ENCODE peak calls at places on chromosomes 16 and 17, in eight cellular contexts. N is A549; Z is HCT116; O is CD8-positive, alpha-beta T cell; C is retinal pigment epithelial cell; H is left lung; U is testis; J is ascending aorta. E is an unnamed sample.

GRCh38 chr17:78384479-78385175 is 6.2 kb downstream of the PGS1 start:
- DNase-seq in N (no peak), Z (no peak), O (no peak), C (no peak), H (peak), U (no peak), J (no peak), E (no peak)

GRCh38 chr16:28543072-28543471 is 4.3 kb upstream of the NUPR1 start:
- DNase-seq in N (no peak), Z (no peak), O (no peak), C (no peak), H (no peak), U (peak), J (no peak), E (no peak)

GRCh38 chr16:55913717-55914116 is 38.5 kb upstream of the CES5A start:
- DNase-seq in N (no peak), Z (no peak), O (no peak), C (no peak), H (no peak), U (no peak), J (no peak), E (no peak)

GRCh38 chr16:88368036-88368435 is 14.7 kb upstream of the ZNF469 start:
- DNase-seq in N (no peak), Z (no peak), O (no peak), C (no peak), H (peak), U (no peak), J (no peak), E (no peak)

GRCh38 chr16:8115814-8116213 is 474.5 kb downstream of the TMEM114 start:
- DNase-seq in N (no peak), Z (no peak), O (no peak), C (no peak), H (no peak), U (no peak), J (no peak), E (no peak)

GRCh38 chr16:62283-62682 is 8.7 kb downstream of the SNRNP25 start:
- DNase-seq in N (no peak), Z (no peak), O (no peak), C (no peak), H (peak), U (no peak), J (no peak), E (no peak)

GRCh38 chr17:31310260-31310659 is 3.6 kb downstream of the EVI2B start:
- DNase-seq in N (no peak), Z (no peak), O (peak), C (no peak), H (no peak), U (no peak), J (no peak), E (no peak)

GRCh38 chr17:36501963-36502362 is 15.5 kb downstream of the ZNHIT3 start:
- DNase-seq in N (no peak), Z (no peak), O (no peak), C (no peak), H (no peak), U (no peak), J (no peak), E (no peak)

GRCh38 chr16:53821957-53822625 is 118.1 kb downstream of the FTO start:
- DNase-seq in N (peak), Z (no peak), O (no peak), C (no peak), H (no peak), U (no peak), J (no peak), E (no peak)

GRCh38 chr17:7673239-7673638 is 14.1 kb downstream of the TP53 start:
- DNase-seq in N (peak), Z (no peak), O (no peak), C (no peak), H (peak), U (no peak), J (no peak), E (no peak)

GRCh38 chr16:24635900-24636610 is 93.4 kb upstream of the TNRC6A start:
- DNase-seq in N (peak), Z (no peak), O (no peak), C (peak), H (no peak), U (peak), J (peak), E (no peak)

GRCh38 chr17:47850692-47851573 is at the start of gene SP6:
- DNase-seq in N (peak), Z (peak), O (peak), C (no peak), H (peak), U (peak), J (no peak), E (peak)

GRCh38 chr17:63911657-63912100 is 621 bp upstream of the CSHL1 start:
- DNase-seq in N (peak), Z (peak), O (peak), C (no peak), H (no peak), U (peak), J (peak), E (peak)

GRCh38 chr16:66516172-66516807 is 33.6 kb downstream of the TK2 start:
- DNase-seq in N (no peak), Z (no peak), O (no peak), C (no peak), H (no peak), U (no peak), J (no peak), E (no peak)

GRCh38 chr17:30323262-30323894 is 10.5 kb downstream of the TMIGD1 start:
- DNase-seq in N (no peak), Z (no peak), O (peak), C (no peak), H (no peak), U (no peak), J (no peak), E (no peak)

GRCh38 chr16:63880948-63881347 is 1240.9 kb downstream of the CDH11 start:
- DNase-seq in N (no peak), Z (no peak), O (no peak), C (no peak), H (no peak), U (no peak), J (no peak), E (no peak)

GRCh38 chr17:40364121-40364861 is at the start of gene GJD3:
- DNase-seq in N (no peak), Z (no peak), O (no peak), C (no peak), H (no peak), U (no peak), J (no peak), E (no peak)

GRCh38 chr16:4142268-4142667 is 26.0 kb upstream of the ADCY9 start:
- DNase-seq in N (no peak), Z (no peak), O (peak), C (no peak), H (no peak), U (no peak), J (no peak), E (no peak)

GRCh38 chr16:68972720-68973119 is 129.4 kb downstream of the TANGO6 start:
- DNase-seq in N (peak), Z (no peak), O (no peak), C (no peak), H (no peak), U (peak), J (no peak), E (peak)

GRCh38 chr16:67546761-67547422 is 15.4 kb upstream of the CTCF start:
- DNase-seq in N (peak), Z (peak), O (peak), C (no peak), H (peak), U (peak), J (peak), E (peak)

GRCh38 chr16:85065099-85065498 is 37.5 kb downstream of the KIAA0513 start:
- DNase-seq in N (no peak), Z (no peak), O (no peak), C (no peak), H (peak), U (no peak), J (no peak), E (no peak)

GRCh38 chr16:87559976-87560375 is 42.3 kb upstream of the JPH3 start:
- DNase-seq in N (no peak), Z (no peak), O (no peak), C (no peak), H (no peak), U (no peak), J (no peak), E (no peak)

GRCh38 chr17:17087424-17088103 is 45.3 kb downstream of the MPRIP start:
- DNase-seq in N (no peak), Z (no peak), O (no peak), C (no peak), H (no peak), U (no peak), J (no peak), E (no peak)

GRCh38 chr16:29862884-29863668 is at the start of gene CDIPT:
- DNase-seq in N (peak), Z (peak), O (peak), C (peak), H (peak), U (peak), J (peak), E (peak)
- TF ChIP-seq CTCF in N (peak), Z (peak), O (peak), C (peak), H (peak), U (peak), J (peak), E (no peak)

DNA sequence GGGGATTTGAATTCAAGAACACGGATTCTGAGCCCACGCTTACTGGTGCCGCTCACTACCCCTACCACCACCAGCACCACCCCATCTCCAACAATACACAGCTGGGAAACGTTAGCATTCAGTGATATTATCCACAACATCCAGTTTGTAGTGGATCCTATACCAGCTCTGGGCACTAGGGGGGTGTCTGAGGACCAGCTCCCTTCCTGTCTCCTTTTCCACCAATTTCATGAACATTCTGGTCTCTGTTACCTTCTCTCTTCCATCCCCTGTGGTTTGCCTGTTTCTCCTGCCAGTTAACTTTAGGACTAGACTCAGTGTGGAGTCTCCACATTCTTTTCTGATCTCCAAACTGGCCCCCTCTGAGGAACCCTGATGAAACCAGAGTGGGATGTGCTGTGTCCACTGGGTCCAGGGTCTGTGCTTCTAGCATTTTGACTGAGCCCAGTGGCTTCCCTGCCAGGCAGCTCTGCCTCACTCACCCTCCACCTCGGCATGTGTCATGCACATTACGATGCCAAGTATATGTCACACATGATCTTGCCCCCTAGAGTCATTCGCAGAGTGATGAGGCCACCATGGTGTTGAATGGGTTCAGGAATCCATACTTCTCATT is 187.0 kb upstream of the CDH13 start:
- DNase-seq in N (no peak), Z (peak), O (no peak), C (no peak), H (no peak), U (peak), J (no peak), E (peak)
- TF ChIP-seq CTCF in N (no peak), Z (peak), O (no peak), C (peak), H (no peak), U (no peak), J (peak), E (peak)

DNA sequence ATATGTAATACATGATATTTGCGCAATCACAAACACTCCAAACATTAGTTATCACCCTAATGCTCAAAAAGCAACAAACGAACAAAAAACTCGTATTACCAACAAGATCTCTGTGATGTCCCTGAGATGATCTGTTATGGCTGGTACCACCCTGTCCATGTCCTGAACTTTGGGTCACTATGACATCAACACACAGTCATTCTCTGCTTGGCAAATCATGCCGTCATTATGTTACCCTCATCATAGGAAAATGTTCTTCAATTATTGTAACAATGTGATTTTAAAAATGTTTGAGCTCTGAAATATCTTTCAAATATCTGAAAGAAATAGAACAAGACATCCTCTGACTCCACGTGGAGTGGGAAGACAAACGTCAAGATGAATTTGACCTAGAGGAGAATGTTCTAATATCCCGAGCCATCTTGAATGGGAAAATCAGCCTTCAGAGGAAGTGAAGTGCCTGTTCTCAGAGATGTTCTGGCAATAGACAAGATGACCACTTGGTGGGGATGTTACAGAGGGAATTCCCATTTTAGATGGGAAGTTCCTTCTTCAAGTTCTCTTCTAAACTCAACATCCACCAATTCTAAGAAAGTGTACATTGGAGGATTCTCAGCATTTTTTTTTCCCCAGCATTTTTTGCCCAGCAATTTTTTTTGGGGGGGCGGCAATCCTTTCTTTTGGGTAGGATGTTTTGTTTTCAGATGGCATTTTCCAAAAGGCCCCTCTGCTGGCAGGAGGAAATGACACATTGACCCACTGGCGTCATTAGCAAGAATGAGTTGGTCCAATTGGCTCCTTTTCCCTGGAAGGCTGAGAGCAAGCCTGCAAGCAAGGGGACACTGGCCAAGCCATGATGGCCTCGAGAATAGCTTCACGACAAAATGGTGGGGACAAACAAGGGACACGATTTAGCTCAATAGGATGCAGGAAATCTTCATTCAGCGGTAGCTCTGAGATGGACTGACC is 3.7 kb upstream of the HSD17B2 start:
- DNase-seq in N (peak), Z (peak), O (no peak), C (no peak), H (no peak), U (no peak), J (no peak), E (peak)
- TF ChIP-seq CTCF in N (peak), Z (peak), O (no peak), C (peak), H (peak), U (peak), J (peak), E (peak)

GRCh38 chr17:42403150-42403549 is 14.9 kb upstream of the STAT3 start:
- DNase-seq in N (no peak), Z (no peak), O (peak), C (no peak), H (no peak), U (no peak), J (no peak), E (no peak)
- TF ChIP-seq CTCF in N (peak), Z (peak), O (peak), C (peak), H (no peak), U (no peak), J (peak), E (no peak)

DNA sequence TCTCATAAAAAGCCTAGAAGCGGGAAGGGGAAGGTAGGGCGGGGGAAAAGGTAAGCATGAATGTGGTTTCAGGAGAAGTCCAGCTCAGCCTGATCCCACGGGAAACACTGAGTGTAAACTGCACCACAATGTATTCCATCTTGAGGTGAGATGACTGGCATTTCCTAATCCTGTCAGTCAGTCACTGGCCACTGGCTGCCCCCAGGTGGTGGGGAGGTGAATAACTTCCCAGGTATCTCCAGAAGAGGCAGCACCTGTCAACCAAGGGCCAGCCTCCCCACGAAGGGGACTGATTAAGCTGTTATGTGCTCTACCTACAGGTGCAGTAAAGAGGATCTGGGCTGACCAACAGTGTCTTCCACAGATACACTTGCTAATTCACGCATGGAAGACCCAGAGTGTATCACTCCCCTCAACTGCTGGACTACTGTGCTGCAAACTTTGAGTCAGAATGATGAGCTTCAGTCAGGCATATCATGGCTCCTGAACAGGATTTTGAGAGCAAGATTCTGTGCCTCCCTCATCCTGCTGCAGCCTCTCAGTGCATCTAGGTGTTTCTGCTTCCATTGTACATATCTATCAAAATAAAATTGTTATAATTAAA is 108.5 kb upstream of the CCL2 start:
- DNase-seq in N (peak), Z (no peak), O (peak), C (peak), H (peak), U (peak), J (no peak), E (peak)
- TF ChIP-seq CTCF in N (peak), Z (peak), O (peak), C (peak), H (peak), U (peak), J (no peak), E (peak)

GRCh38 chr16:57244767-57245471 is at the start of gene ARL2BP:
- DNase-seq in N (peak), Z (peak), O (peak), C (peak), H (peak), U (peak), J (peak), E (peak)
- TF ChIP-seq CTCF in N (peak), Z (no peak), O (no peak), C (no peak), H (no peak), U (no peak), J (no peak), E (no peak)